ENCODE peak calls at places on chromosome 9, in five cellular contexts. P is T-cell, W is HFFc6, V is AG08395, Z is hepatic stellate cell. T is an unnamed sample.

GRCh38 chr9:69027355-69028097 is 8.0 kb upstream of the FXN start:
- DNase-seq in V (peak), Z (peak), P (peak), W (peak), T (peak)

GRCh38 chr9:137130176-137130755 is 8.7 kb upstream of the GRIN1 start:
- DNase-seq in W (no peak), P (no peak), V (no peak), Z (no peak), T (no peak)

GRCh38 chr9:38380230-38380871 is 12.2 kb upstream of the ALDH1B1 start:
- DNase-seq in W (no peak), V (no peak), Z (no peak), P (no peak), T (no peak)

GRCh38 chr9:33686942-33687341 is 108.4 kb upstream of the PRSS3 start:
- DNase-seq in Z (no peak), W (no peak), V (no peak), P (no peak), T (no peak)

GRCh38 chr9:89060790-89061189 is 69.5 kb downstream of the S1PR3 start:
- DNase-seq in V (no peak), W (no peak), Z (no peak), P (no peak), T (no peak)

GRCh38 chr9:126148523-126148870 is 178.1 kb upstream of the MVB12B start:
- DNase-seq in Z (no peak), P (no peak), V (no peak), W (no peak), T (no peak)

GRCh38 chr9:134223091-134223490 is 58.7 kb upstream of the RNU6ATAC start:
- DNase-seq in Z (no peak), W (no peak), P (no peak), V (no peak), T (no peak)

GRCh38 chr9:109574061-109574882 is 76.2 kb upstream of the PTPN3 start:
- DNase-seq in V (peak), W (peak), Z (peak), P (no peak), T (peak)

GRCh38 chr9:75001719-75002421 is 26.2 kb downstream of the CARNMT1 start:
- DNase-seq in P (no peak), Z (peak), V (peak), W (peak), T (peak)

GRCh38 chr9:116692619-116693018 is 5.5 kb downstream of the TRIM32 start:
- DNase-seq in P (no peak), Z (no peak), V (no peak), W (no peak), T (no peak)

GRCh38 chr9:89171693-89172092 is 6.9 kb downstream of the SHC3 start:
- DNase-seq in P (no peak), V (no peak), W (no peak), Z (no peak), T (no peak)

GRCh38 chr9:16727452-16728127 is 142.9 kb downstream of the BNC2 start:
- DNase-seq in V (no peak), P (no peak), W (no peak), Z (no peak), T (no peak)

GRCh38 chr9:92642041-92642451 is 27.9 kb downstream of the IPPK start:
- DNase-seq in P (no peak), W (no peak), Z (no peak), V (no peak), T (no peak)

GRCh38 chr9:99021512-99021911 is 77.8 kb downstream of the COL15A1 start:
- DNase-seq in Z (no peak), P (no peak), V (no peak), W (no peak), T (no peak)

GRCh38 chr9:99822096-99822595 is 461 bp downstream of the NR4A3 start:
- DNase-seq in Z (peak), V (peak), W (no peak), P (no peak), T (peak)

GRCh38 chr9:125985998-125986655 is 239.0 kb downstream of the PBX3 start:
- DNase-seq in Z (no peak), V (no peak), W (no peak), P (no peak), T (no peak)

GRCh38 chr9:122777935-122778671 is 10.6 kb upstream of the OR5C1 start:
- DNase-seq in P (no peak), W (peak), V (peak), Z (peak), T (no peak)

GRCh38 chr9:26329974-26330373 is 562.6 kb downstream of the CAAP1 start:
- DNase-seq in V (no peak), Z (no peak), W (no peak), P (no peak), T (no peak)

GRCh38 chr9:89849096-89849495 is 244.3 kb downstream of the GADD45G start:
- DNase-seq in V (no peak), P (no peak), W (no peak), Z (no peak), T (no peak)

GRCh38 chr9:69834591-69835184 is 14.1 kb downstream of the CFAP95 start:
- DNase-seq in P (no peak), V (no peak), W (no peak), Z (no peak), T (no peak)

GRCh38 chr9:27572566-27572917 is 739 bp downstream of the C9orf72 start:
- DNase-seq in Z (peak), W (peak), P (peak), V (peak), T (peak)